ENCODE peak calls at places on chromosomes 6 and 20, in seven cellular contexts. One of them, this sample, is unnamed.

GRCh38 chr6:134878136-134878535 is 71.8 kb downstream of the ALDH8A1 start:
- DNase-seq in pancreas: no peak
- DNase-seq in cardiac muscle cell: no peak
- DNase-seq in CD4-positive, alpha-beta memory T cell: no peak
- DNase-seq in neural progenitor cell: no peak
- DNase-seq in mesenchymal stem cell: no peak
- DNase-seq in aorta: no peak
- DNase-seq in this sample: no peak

GRCh38 chr20:43191946-43192847 is 2.5 kb upstream of the PTPRT start:
- DNase-seq in pancreas: peak; percentile 18
- DNase-seq in cardiac muscle cell: peak; percentile 6
- DNase-seq in CD4-positive, alpha-beta memory T cell: no peak
- DNase-seq in neural progenitor cell: peak; percentile 73
- DNase-seq in mesenchymal stem cell: no peak
- DNase-seq in aorta: no peak
- DNase-seq in this sample: no peak

GRCh38 chr20:24773751-24774201 is 175.3 kb upstream of the CST7 start:
- DNase-seq in pancreas: peak; percentile 7
- DNase-seq in cardiac muscle cell: peak; percentile 35
- DNase-seq in CD4-positive, alpha-beta memory T cell: no peak
- DNase-seq in neural progenitor cell: no peak
- DNase-seq in mesenchymal stem cell: peak; percentile 63
- DNase-seq in aorta: no peak
- DNase-seq in this sample: no peak

GRCh38 chr6:30530013-30530412 is 26.3 kb downstream of the GNL1 start:
- DNase-seq in pancreas: no peak
- DNase-seq in cardiac muscle cell: no peak
- DNase-seq in CD4-positive, alpha-beta memory T cell: no peak
- DNase-seq in neural progenitor cell: no peak
- DNase-seq in mesenchymal stem cell: no peak
- DNase-seq in aorta: no peak
- DNase-seq in this sample: no peak

GRCh38 chr6:84422380-84422968 is 195.0 kb upstream of the CEP162 start:
- DNase-seq in pancreas: peak; percentile 18
- DNase-seq in cardiac muscle cell: peak; percentile 88
- DNase-seq in CD4-positive, alpha-beta memory T cell: no peak
- DNase-seq in neural progenitor cell: peak; percentile 81
- DNase-seq in mesenchymal stem cell: peak; percentile 62
- DNase-seq in aorta: peak; percentile 68
- DNase-seq in this sample: no peak

GRCh38 chr20:20553534-20553933 is 158.9 kb downstream of the RALGAPA2 start:
- DNase-seq in pancreas: no peak
- DNase-seq in cardiac muscle cell: no peak
- DNase-seq in CD4-positive, alpha-beta memory T cell: no peak
- DNase-seq in neural progenitor cell: no peak
- DNase-seq in mesenchymal stem cell: no peak
- DNase-seq in aorta: no peak
- DNase-seq in this sample: no peak

GRCh38 chr6:81694214-81694613 is 58.3 kb downstream of the TENT5A start:
- DNase-seq in pancreas: no peak
- DNase-seq in cardiac muscle cell: no peak
- DNase-seq in CD4-positive, alpha-beta memory T cell: no peak
- DNase-seq in neural progenitor cell: no peak
- DNase-seq in mesenchymal stem cell: no peak
- DNase-seq in aorta: no peak
- DNase-seq in this sample: no peak

GRCh38 chr6:142088858-142089216 is 43.9 kb upstream of the GJE1 start:
- DNase-seq in pancreas: no peak
- DNase-seq in cardiac muscle cell: peak; percentile 56
- DNase-seq in CD4-positive, alpha-beta memory T cell: no peak
- DNase-seq in neural progenitor cell: peak; percentile 88
- DNase-seq in mesenchymal stem cell: peak; percentile 50
- DNase-seq in aorta: no peak
- DNase-seq in this sample: no peak

GRCh38 chr6:16773376-16773775 is 12.1 kb upstream of the ATXN1 start:
- DNase-seq in pancreas: no peak
- DNase-seq in cardiac muscle cell: no peak
- DNase-seq in CD4-positive, alpha-beta memory T cell: no peak
- DNase-seq in neural progenitor cell: no peak
- DNase-seq in mesenchymal stem cell: no peak
- DNase-seq in aorta: no peak
- DNase-seq in this sample: no peak

GRCh38 chr20:53708129-53708968 is 114.7 kb upstream of the ZNF217 start:
- DNase-seq in pancreas: no peak
- DNase-seq in cardiac muscle cell: no peak
- DNase-seq in CD4-positive, alpha-beta memory T cell: no peak
- DNase-seq in neural progenitor cell: peak; percentile 16
- DNase-seq in mesenchymal stem cell: peak; percentile 61
- DNase-seq in aorta: no peak
- DNase-seq in this sample: no peak

GRCh38 chr6:137028912-137029311 is 15.9 kb downstream of the IL20RA start:
- DNase-seq in pancreas: no peak
- DNase-seq in cardiac muscle cell: no peak
- DNase-seq in CD4-positive, alpha-beta memory T cell: no peak
- DNase-seq in neural progenitor cell: no peak
- DNase-seq in mesenchymal stem cell: no peak
- DNase-seq in aorta: no peak
- DNase-seq in this sample: no peak

GRCh38 chr6:131063028-131063763 is at the start of gene EPB41L2:
- DNase-seq in pancreas: peak; percentile 87
- DNase-seq in cardiac muscle cell: peak; percentile 95
- DNase-seq in CD4-positive, alpha-beta memory T cell: peak; percentile 76
- DNase-seq in neural progenitor cell: peak; percentile 97
- DNase-seq in mesenchymal stem cell: peak; percentile 91
- DNase-seq in aorta: peak; percentile 92
- DNase-seq in this sample: peak; percentile 78

GRCh38 chr6:166614171-166614583 is 12.9 kb downstream of the RPS6KA2 start:
- DNase-seq in pancreas: no peak
- DNase-seq in cardiac muscle cell: no peak
- DNase-seq in CD4-positive, alpha-beta memory T cell: no peak
- DNase-seq in neural progenitor cell: no peak
- DNase-seq in mesenchymal stem cell: no peak
- DNase-seq in aorta: no peak
- DNase-seq in this sample: no peak

GRCh38 chr6:45132683-45133294 is 195.3 kb upstream of the RUNX2 start:
- DNase-seq in pancreas: no peak
- DNase-seq in cardiac muscle cell: no peak
- DNase-seq in CD4-positive, alpha-beta memory T cell: no peak
- DNase-seq in neural progenitor cell: no peak
- DNase-seq in mesenchymal stem cell: peak; percentile 6
- DNase-seq in aorta: no peak
- DNase-seq in this sample: no peak

GRCh38 chr20:24948939-24949679 is at the start of gene CST7:
- DNase-seq in pancreas: peak; percentile 26
- DNase-seq in cardiac muscle cell: peak; percentile 6
- DNase-seq in CD4-positive, alpha-beta memory T cell: peak; percentile 86
- DNase-seq in neural progenitor cell: no peak
- DNase-seq in mesenchymal stem cell: no peak
- DNase-seq in aorta: no peak
- DNase-seq in this sample: peak; percentile 70

GRCh38 chr6:25297823-25298507 is 18.8 kb downstream of the CARMIL1 start:
- DNase-seq in pancreas: no peak
- DNase-seq in cardiac muscle cell: no peak
- DNase-seq in CD4-positive, alpha-beta memory T cell: no peak
- DNase-seq in neural progenitor cell: no peak
- DNase-seq in mesenchymal stem cell: no peak
- DNase-seq in aorta: no peak
- DNase-seq in this sample: no peak

GRCh38 chr20:39785252-39785917 is 823.2 kb downstream of the DHX35 start:
- DNase-seq in pancreas: no peak
- DNase-seq in cardiac muscle cell: no peak
- DNase-seq in CD4-positive, alpha-beta memory T cell: no peak
- DNase-seq in neural progenitor cell: no peak
- DNase-seq in mesenchymal stem cell: no peak
- DNase-seq in aorta: no peak
- DNase-seq in this sample: no peak

GRCh38 chr6:18327621-18328548 is 59.3 kb upstream of the RNF144B start:
- DNase-seq in pancreas: peak; percentile 15
- DNase-seq in cardiac muscle cell: peak; percentile 23
- DNase-seq in CD4-positive, alpha-beta memory T cell: no peak
- DNase-seq in neural progenitor cell: peak; percentile 18
- DNase-seq in mesenchymal stem cell: no peak
- DNase-seq in aorta: peak; percentile 61
- DNase-seq in this sample: no peak

GRCh38 chr6:45421700-45422540 is 44.2 kb upstream of the SUPT3H start:
- DNase-seq in pancreas: peak; percentile 55
- DNase-seq in cardiac muscle cell: peak; percentile 81
- DNase-seq in CD4-positive, alpha-beta memory T cell: peak; percentile 51
- DNase-seq in neural progenitor cell: peak; percentile 80
- DNase-seq in mesenchymal stem cell: peak; percentile 73
- DNase-seq in aorta: peak; percentile 78
- DNase-seq in this sample: peak; percentile 64

GRCh38 chr6:108757357-108757756 is 90.9 kb upstream of the ARMC2 start:
- DNase-seq in pancreas: no peak
- DNase-seq in cardiac muscle cell: no peak
- DNase-seq in CD4-positive, alpha-beta memory T cell: no peak
- DNase-seq in neural progenitor cell: no peak
- DNase-seq in mesenchymal stem cell: no peak
- DNase-seq in aorta: no peak
- DNase-seq in this sample: no peak

GRCh38 chr6:36682328-36683144 is 4.0 kb downstream of the CDKN1A start:
- DNase-seq in pancreas: peak; percentile 89
- DNase-seq in cardiac muscle cell: no peak
- DNase-seq in CD4-positive, alpha-beta memory T cell: peak; percentile 74
- DNase-seq in neural progenitor cell: no peak
- DNase-seq in mesenchymal stem cell: peak; percentile 43
- DNase-seq in aorta: peak; percentile 69
- DNase-seq in this sample: peak; percentile 62

GRCh38 chr20:1838479-1839279 is 56.5 kb upstream of the SIRPA start:
- DNase-seq in pancreas: no peak
- DNase-seq in cardiac muscle cell: no peak
- DNase-seq in CD4-positive, alpha-beta memory T cell: no peak
- DNase-seq in neural progenitor cell: peak; percentile 38
- DNase-seq in mesenchymal stem cell: no peak
- DNase-seq in aorta: no peak
- DNase-seq in this sample: no peak

GRCh38 chr6:143700684-143701342 is 23.0 kb downstream of the PHACTR2 start:
- DNase-seq in pancreas: no peak
- DNase-seq in cardiac muscle cell: peak; percentile 74
- DNase-seq in CD4-positive, alpha-beta memory T cell: no peak
- DNase-seq in neural progenitor cell: no peak
- DNase-seq in mesenchymal stem cell: no peak
- DNase-seq in aorta: no peak
- DNase-seq in this sample: no peak

GRCh38 chr6:13923527-13924145 is 1.1 kb upstream of the RNF182 start:
- DNase-seq in pancreas: no peak
- DNase-seq in cardiac muscle cell: peak; percentile 27
- DNase-seq in CD4-positive, alpha-beta memory T cell: no peak
- DNase-seq in neural progenitor cell: no peak
- DNase-seq in mesenchymal stem cell: peak; percentile 75
- DNase-seq in aorta: no peak
- DNase-seq in this sample: no peak

GRCh38 chr6:36028088-36028886 is 679 bp downstream of the MAPK14 start:
- DNase-seq in pancreas: peak; percentile 56
- DNase-seq in cardiac muscle cell: peak; percentile 27
- DNase-seq in CD4-positive, alpha-beta memory T cell: no peak
- DNase-seq in neural progenitor cell: no peak
- DNase-seq in mesenchymal stem cell: peak; percentile 48
- DNase-seq in aorta: peak; percentile 62
- DNase-seq in this sample: peak; percentile 14

DNA sequence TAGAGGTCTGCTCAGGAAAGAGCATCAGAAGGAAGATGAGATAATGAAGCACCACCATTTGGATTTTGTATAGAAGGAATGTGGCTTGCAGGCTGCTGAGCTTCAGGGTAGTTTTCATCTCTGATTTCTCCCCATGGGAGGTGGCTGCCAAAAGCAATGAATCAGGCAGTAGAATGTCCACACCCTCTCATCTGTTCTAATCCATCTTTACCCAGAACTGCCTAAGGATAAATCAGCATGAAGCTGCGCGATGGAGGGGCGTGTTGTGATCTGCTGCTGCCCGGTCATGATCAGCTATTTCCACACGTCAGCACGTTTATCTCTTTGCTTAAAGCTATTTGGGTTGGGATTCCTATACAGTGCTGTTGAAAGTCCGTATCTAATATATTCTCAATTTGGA is 295.4 kb downstream of the FOXA2 start:
- DNase-seq in pancreas: no peak
- DNase-seq in cardiac muscle cell: no peak
- DNase-seq in CD4-positive, alpha-beta memory T cell: no peak
- DNase-seq in neural progenitor cell: no peak
- DNase-seq in mesenchymal stem cell: no peak
- DNase-seq in aorta: no peak
- DNase-seq in this sample: no peak
- H3K9me3 ChIP-seq in pancreas: no peaks in the 10 kb centered on the region
- H3K9me3 ChIP-seq in cardiac muscle cell: no peaks in the 10 kb centered on the region
- H3K9me3 ChIP-seq in CD4-positive, alpha-beta memory T cell: no peaks in the 10 kb centered on the region
- H3K9me3 ChIP-seq in neural progenitor cell: no peaks in the 10 kb centered on the region
- H3K9me3 ChIP-seq in mesenchymal stem cell: no peaks in the 10 kb centered on the region
- H3K9me3 ChIP-seq in aorta: peaks cover 2% of the 10 kb centered on the region
- H3K9me3 ChIP-seq in this sample: no peaks in the 10 kb centered on the region

GRCh38 chr6:129675669-129676472 is 34.1 kb downstream of the ARHGAP18 start:
- DNase-seq in pancreas: no peak
- DNase-seq in cardiac muscle cell: no peak
- DNase-seq in CD4-positive, alpha-beta memory T cell: no peak
- DNase-seq in neural progenitor cell: no peak
- DNase-seq in mesenchymal stem cell: no peak
- DNase-seq in aorta: no peak
- DNase-seq in this sample: no peak
- H3K4me1 ChIP-seq in pancreas: peaks cover 60% of the 10 kb centered on the region
- H3K4me1 ChIP-seq in cardiac muscle cell: peaks cover 6% of the 10 kb centered on the region
- H3K4me1 ChIP-seq in CD4-positive, alpha-beta memory T cell: peaks cover 40% of the 10 kb centered on the region
- H3K4me1 ChIP-seq in neural progenitor cell: no peaks in the 10 kb centered on the region
- H3K4me1 ChIP-seq in mesenchymal stem cell: peaks cover 13% of the 10 kb centered on the region
- H3K4me1 ChIP-seq in aorta: peaks cover 2% of the 10 kb centered on the region
- H3K4me1 ChIP-seq in this sample: peaks cover 22% of the 10 kb centered on the region

GRCh38 chr20:399182-399707 is 8.9 kb upstream of the RBCK1 start:
- DNase-seq in pancreas: no peak
- DNase-seq in cardiac muscle cell: no peak
- DNase-seq in CD4-positive, alpha-beta memory T cell: no peak
- DNase-seq in neural progenitor cell: no peak
- DNase-seq in mesenchymal stem cell: no peak
- DNase-seq in aorta: no peak
- DNase-seq in this sample: no peak

GRCh38 chr20:400451-401275 is 7.4 kb upstream of the RBCK1 start:
- DNase-seq in pancreas: no peak
- DNase-seq in cardiac muscle cell: no peak
- DNase-seq in CD4-positive, alpha-beta memory T cell: no peak
- DNase-seq in neural progenitor cell: no peak
- DNase-seq in mesenchymal stem cell: no peak
- DNase-seq in aorta: no peak
- DNase-seq in this sample: no peak

GRCh38 chr20:402496-402885 is 5.6 kb upstream of the RBCK1 start:
- DNase-seq in pancreas: no peak
- DNase-seq in cardiac muscle cell: no peak
- DNase-seq in CD4-positive, alpha-beta memory T cell: no peak
- DNase-seq in neural progenitor cell: no peak
- DNase-seq in mesenchymal stem cell: no peak
- DNase-seq in aorta: no peak
- DNase-seq in this sample: no peak

GRCh38 chr20:401682-402495 is 6.2 kb upstream of the RBCK1 start:
- DNase-seq in pancreas: no peak
- DNase-seq in cardiac muscle cell: peak; percentile 51
- DNase-seq in CD4-positive, alpha-beta memory T cell: no peak
- DNase-seq in neural progenitor cell: no peak
- DNase-seq in mesenchymal stem cell: no peak
- DNase-seq in aorta: no peak
- DNase-seq in this sample: no peak

GRCh38 chr20:400121-400450 is 8.0 kb upstream of the RBCK1 start:
- DNase-seq in pancreas: no peak
- DNase-seq in cardiac muscle cell: no peak
- DNase-seq in CD4-positive, alpha-beta memory T cell: no peak
- DNase-seq in neural progenitor cell: no peak
- DNase-seq in mesenchymal stem cell: no peak
- DNase-seq in aorta: no peak
- DNase-seq in this sample: no peak
- H3K27ac ChIP-seq in pancreas: no peak overlapping the region
- H3K27ac ChIP-seq in cardiac muscle cell: no peak overlapping the region
- H3K27ac ChIP-seq in CD4-positive, alpha-beta memory T cell: no peak overlapping the region
- H3K27ac ChIP-seq in neural progenitor cell: no peak overlapping the region
- H3K27ac ChIP-seq in mesenchymal stem cell: no peak overlapping the region
- H3K27ac ChIP-seq in aorta: no peak overlapping the region
- H3K27ac ChIP-seq in this sample: no peak overlapping the region

GRCh38 chr20:38291582-38291918 is 12.4 kb upstream of the BPI start:
- DNase-seq in pancreas: no peak
- DNase-seq in cardiac muscle cell: no peak
- DNase-seq in CD4-positive, alpha-beta memory T cell: no peak
- DNase-seq in neural progenitor cell: no peak
- DNase-seq in mesenchymal stem cell: no peak
- DNase-seq in aorta: no peak
- DNase-seq in this sample: no peak
- H3K9me3 ChIP-seq in pancreas: no peaks in the 10 kb centered on the region
- H3K9me3 ChIP-seq in cardiac muscle cell: no peaks in the 10 kb centered on the region
- H3K9me3 ChIP-seq in CD4-positive, alpha-beta memory T cell: no peaks in the 10 kb centered on the region
- H3K9me3 ChIP-seq in neural progenitor cell: no peaks in the 10 kb centered on the region
- H3K9me3 ChIP-seq in mesenchymal stem cell: no peaks in the 10 kb centered on the region
- H3K9me3 ChIP-seq in aorta: no peaks in the 10 kb centered on the region
- H3K9me3 ChIP-seq in this sample: no peaks in the 10 kb centered on the region

This sample was measured in CD8-positive, alpha-beta memory T cell.